ENCODE peak calls at places on chromosomes 5 and 9, in eight cellular contexts. Y is BJ; U is effector CD4-positive, alpha-beta T cell; D is NCI-H1105 treated with DMSO at 0.1 percent for 48 hours; B is fibroblast of lung; S is coronary artery; J is hippocampal formation; M is NCI-H1092 treated with DMSO at 0.1 percent for 48 hours. L is an unnamed sample.

GRCh38 chr5:122581629-122582028 is 193.3 kb upstream of the SNX2 start:
- DNase-seq in U (no peak), J (no peak), Y (no peak), S (no peak), D (no peak), M (no peak), B (no peak), L (peak)

GRCh38 chr9:18632624-18633407 is 158.9 kb downstream of the ADAMTSL1 start:
- DNase-seq in U (no peak), M (no peak), D (no peak), Y (peak), S (no peak), B (peak), J (no peak), L (peak)

GRCh38 chr5:1793966-1794895 is 5.4 kb downstream of the MRPL36 start:
- DNase-seq in S (no peak), D (no peak), M (no peak), U (no peak), J (no peak), B (peak), Y (peak), L (peak)

GRCh38 chr9:19985081-19985480 is 196.2 kb upstream of the SLC24A2 start:
- DNase-seq in Y (no peak), U (no peak), S (no peak), D (no peak), B (no peak), J (no peak), M (no peak), L (no peak)

GRCh38 chr5:9149988-9150387 is 395.9 kb downstream of the SEMA5A start:
- DNase-seq in J (no peak), B (peak), M (no peak), S (no peak), Y (peak), D (no peak), U (no peak), L (peak)

GRCh38 chr5:172751761-172752510 is 19.1 kb downstream of the DUSP1 start:
- DNase-seq in B (no peak), S (no peak), M (no peak), U (no peak), J (no peak), Y (no peak), D (no peak), L (no peak)

GRCh38 chr5:50767588-50767987 is 101.2 kb downstream of the PARP8 start:
- DNase-seq in S (no peak), J (peak), Y (no peak), B (peak), U (no peak), D (no peak), M (no peak), L (peak)

GRCh38 chr5:158858011-158858410 is 241.7 kb downstream of the EBF1 start:
- DNase-seq in D (no peak), M (no peak), Y (no peak), J (no peak), U (no peak), S (no peak), B (no peak), L (no peak)

GRCh38 chr5:65075623-65076250 is 307.0 kb downstream of the CWC27 start:
- DNase-seq in J (no peak), Y (no peak), M (no peak), U (no peak), S (no peak), B (no peak), D (no peak), L (peak)

GRCh38 chr9:23542438-23542837 is 283.6 kb downstream of the ELAVL2 start:
- DNase-seq in J (no peak), D (no peak), U (no peak), M (no peak), Y (no peak), B (no peak), S (no peak), L (no peak)

GRCh38 chr5:58544195-58544594 is 38.7 kb upstream of the RAB3C start:
- DNase-seq in S (no peak), D (no peak), B (no peak), U (no peak), J (no peak), Y (no peak), M (no peak), L (no peak)

GRCh38 chr5:1337490-1338195 is 7.3 kb downstream of the CLPTM1L start:
- DNase-seq in Y (no peak), S (no peak), D (no peak), M (no peak), B (no peak), U (no peak), J (no peak), L (no peak)

GRCh38 chr9:133059623-133060022 is 2.2 kb upstream of the CEL start:
- DNase-seq in Y (no peak), S (no peak), B (no peak), U (no peak), M (no peak), D (no peak), J (no peak), L (no peak)

GRCh38 chr9:14146201-14146890 is 167.6 kb downstream of the NFIB start:
- DNase-seq in B (no peak), S (no peak), Y (no peak), D (no peak), M (no peak), J (no peak), U (no peak), L (no peak)

GRCh38 chr9:127084071-127085039 is 38.1 kb downstream of the ANGPTL2 start:
- DNase-seq in B (no peak), M (no peak), Y (no peak), S (no peak), J (no peak), U (no peak), D (no peak), L (no peak)

GRCh38 chr9:64128572-64128971 is 1156.4 kb downstream of the FOXD4L5 start:
- DNase-seq in D (no peak), U (no peak), B (no peak), S (peak), J (no peak), Y (no peak), M (no peak), L (no peak)

GRCh38 chr5:54259090-54259489 is 51.3 kb downstream of the ARL15 start:
- DNase-seq in S (no peak), J (no peak), D (no peak), B (peak), M (no peak), Y (no peak), U (no peak), L (no peak)

GRCh38 chr5:173572431-173573125 is 43.9 kb downstream of the BOD1 start:
- DNase-seq in U (no peak), M (no peak), D (no peak), J (no peak), B (no peak), Y (no peak), S (no peak), L (no peak)

GRCh38 chr9:99833735-99834134 is 12.1 kb downstream of the NR4A3 start:
- DNase-seq in S (no peak), B (no peak), M (no peak), U (no peak), D (no peak), J (no peak), Y (no peak), L (no peak)

GRCh38 chr5:150313501-150313900 is 10.8 kb upstream of the ARSI start:
- DNase-seq in M (no peak), U (no peak), J (no peak), Y (no peak), D (no peak), S (no peak), B (no peak), L (no peak)

GRCh38 chr9:20043461-20043860 is 254.6 kb upstream of the SLC24A2 start:
- DNase-seq in B (no peak), S (no peak), U (no peak), J (no peak), M (no peak), D (no peak), Y (no peak), L (no peak)

GRCh38 chr5:95141141-95141540 is 143.8 kb downstream of the MCTP1 start:
- DNase-seq in B (no peak), S (no peak), U (no peak), D (no peak), J (no peak), Y (no peak), M (no peak), L (no peak)

GRCh38 chr5:136046231-136046630 is 17.4 kb downstream of the TGFBI start:
- DNase-seq in M (no peak), Y (no peak), S (no peak), U (no peak), J (no peak), D (no peak), B (no peak), L (no peak)

GRCh38 chr9:115531410-115532130 is 413.6 kb upstream of the TNC start:
- DNase-seq in U (no peak), S (no peak), B (peak), M (no peak), D (no peak), J (no peak), Y (peak), L (peak)

GRCh38 chr5:143063175-143063970 is 293.2 kb downstream of the ARHGAP26 start:
- DNase-seq in U (no peak), Y (no peak), J (peak), M (peak), B (peak), D (no peak), S (no peak), L (peak)

GRCh38 chr5:10775646-10776045 is 14.6 kb upstream of the DAP start:
- DNase-seq in D (no peak), U (no peak), M (no peak), Y (no peak), J (no peak), B (no peak), S (no peak), L (no peak)

GRCh38 chr9:68443560-68443959 is 87.1 kb downstream of the PGM5 start:
- DNase-seq in M (no peak), J (no peak), B (no peak), S (no peak), U (no peak), Y (no peak), D (peak), L (no peak)

GRCh38 chr9:69412741-69413150 is 87.7 kb downstream of the ENTREP1 start:
- DNase-seq in Y (peak), D (no peak), B (peak), U (no peak), J (no peak), S (no peak), M (peak), L (peak)

L was measured in fibroblast of pulmonary artery.